ENCODE peak calls at places on chromosomes 3 and 15, in six cellular contexts. X is activated T-helper 1 cell treated with anti-CD3 and anti-CD28 coated beads, Interleukin-12 subunit alpha, Interleukin-12 subunit beta, Interleukin-2, Interleukin-4 antibody, amounts not matched to agents 30 ng/mL and 10 ng/mL and 1 ng/mL, durations not matched to agents 14 hours and 24 hours and 36 hours; E is left ventricle myocardium inferior; C is tibial artery; T is stimulated activated CD4-positive, alpha-beta T cell treated with anti-CD3 and anti-CD28 coated beads, Interleukin-4, amount 100 ng/mL, for 1 hour; L is activated CD4-positive, alpha-beta T cell treated with anti-CD3 and anti-CD28 coated beads, Interleukin-2, amount 50 U/mL, for 48 hours. S is an unnamed sample.
A peak's percentile ranks its signal among the peaks of the same experiment; 100 is the strongest.

GRCh38 chr3:134126153-134126552 is 96.4 kb upstream of the SLCO2A1 start:
- DNase-seq in X (no peak), C (no peak), L (no peak), T (no peak), E (no peak), S (no peak)

GRCh38 chr3:47485812-47486211 is 10.1 kb upstream of the SCAP start:
- DNase-seq in E (no peak), L (no peak), T (no peak), C (no peak), X (no peak), S (no peak)

GRCh38 chr15:43469867-43470266 is 23.1 kb downstream of the TP53BP1 start:
- DNase-seq in C (no peak), X (no peak), E (no peak), L (no peak), T (no peak), S (no peak)

GRCh38 chr3:124920718-124921117 is 13.8 kb downstream of the MUC13 start:
- DNase-seq in E (peak; percentile 26), T (no peak), L (no peak), C (no peak), X (no peak), S (no peak)

GRCh38 chr3:60775956-60776355 is 475.3 kb downstream of the FHIT start:
- DNase-seq in X (no peak), C (no peak), E (no peak), T (no peak), L (no peak), S (no peak)

GRCh38 chr3:161066926-161067325 is 38.2 kb downstream of the B3GALNT1 start:
- DNase-seq in X (no peak), T (no peak), E (no peak), L (no peak), C (no peak), S (no peak)

GRCh38 chr3:94694894-94695293 is 632.0 kb downstream of the NSUN3 start:
- DNase-seq in E (no peak), T (no peak), X (no peak), C (no peak), L (no peak), S (no peak)

GRCh38 chr3:38644662-38645053 is 4.8 kb downstream of the SCN5A start:
- DNase-seq in C (no peak), T (no peak), E (peak; percentile 61), L (no peak), X (no peak), S (no peak)

GRCh38 chr15:99452728-99453643 is 112.8 kb upstream of the MEF2A start:
- DNase-seq in C (peak; percentile 91), T (no peak), L (no peak), X (no peak), E (peak; percentile 89), S (peak; percentile 20)

GRCh38 chr3:51874889-51875288 is 512 bp downstream of the IQCF5 start:
- DNase-seq in L (no peak), C (no peak), E (no peak), T (no peak), X (no peak), S (no peak)

GRCh38 chr15:76988874-76989780 is 5.8 kb upstream of the PSTPIP1 start:
- DNase-seq in E (no peak), X (no peak), T (no peak), C (no peak), L (peak; percentile 47), S (no peak)

GRCh38 chr3:81173514-81173913 is 587.9 kb downstream of the GBE1 start:
- DNase-seq in C (no peak), X (no peak), E (no peak), T (no peak), L (no peak), S (no peak)

GRCh38 chr3:171797265-171797679 is 13.0 kb downstream of the PLD1 start:
- DNase-seq in E (no peak), C (no peak), X (no peak), L (no peak), T (no peak), S (no peak)

GRCh38 chr3:172133830-172134229 is 94.5 kb downstream of the FNDC3B start:
- DNase-seq in L (no peak), C (no peak), T (no peak), X (no peak), E (no peak), S (no peak)

GRCh38 chr15:81296673-81297072 is 27.3 kb downstream of the STARD5 start:
- DNase-seq in L (peak; percentile 77), X (peak; percentile 77), C (peak; percentile 62), E (peak; percentile 47), T (peak; percentile 52), S (peak; percentile 87)

GRCh38 chr3:14218355-14218754 is 39.7 kb downstream of the LSM3 start:
- DNase-seq in E (no peak), C (no peak), L (no peak), T (no peak), X (no peak), S (no peak)

GRCh38 chr3:45057557-45057956 is 31.5 kb downstream of the CLEC3B start:
- DNase-seq in X (no peak), C (no peak), T (no peak), L (no peak), E (no peak), S (no peak)

GRCh38 chr15:28022181-28022580 is 76.9 kb downstream of the OCA2 start:
- DNase-seq in E (no peak), C (no peak), L (no peak), T (no peak), X (no peak), S (no peak)

GRCh38 chr15:85759391-85759790 is 35.3 kb downstream of the KLHL25 start:
- DNase-seq in X (no peak), L (no peak), T (no peak), C (no peak), E (no peak), S (no peak)

GRCh38 chr15:40108061-40108854 is 421 bp downstream of the BMF start:
- DNase-seq in L (no peak), X (no peak), T (no peak), C (peak; percentile 79), E (peak; percentile 72), S (no peak)

GRCh38 chr3:79297242-79297641 is 470.6 kb downstream of the ROBO1 start:
- DNase-seq in E (no peak), C (no peak), T (no peak), L (no peak), X (no peak), S (no peak)